ENCODE peak calls at places on chromosomes 12 and 14, in nine cellular contexts. L is right lobe of liver, E is NCI-H1105, Q is brain microvascular endothelial cell, V is EH, B is D341Med, C is Caki2, H is Ammon's horn, G is left lobe of liver. S is an unnamed sample.

GRCh38 chr12:109458771-109459208 is 18.3 kb downstream of the KCTD10 start:
- DNase-seq in L (no peak), E (no peak), Q (peak), V (peak), B (no peak), C (no peak), H (no peak), G (no peak), S (no peak)

GRCh38 chr12:55926738-55927587 is 731 bp downstream of the PYM1 start:
- DNase-seq in L (peak), E (peak), Q (peak), V (peak), B (peak), C (peak), H (peak), G (peak), S (peak)

GRCh38 chr14:57725399-57726077 is 140.4 kb downstream of the SLC35F4 start:
- DNase-seq in L (no peak), E (no peak), Q (peak), V (peak), B (no peak), C (peak), H (no peak), G (no peak), S (no peak)

GRCh38 chr12:42091769-42092168 is 52.9 kb downstream of the GXYLT1 start:
- DNase-seq in L (no peak), E (no peak), Q (no peak), V (no peak), B (no peak), C (peak), H (no peak), G (no peak), S (no peak)

GRCh38 chr14:30620178-30620577 is 1.9 kb upstream of the SCFD1 start:
- DNase-seq in L (no peak), E (no peak), Q (peak), V (peak), B (no peak), C (no peak), H (no peak), G (no peak), S (peak)

GRCh38 chr12:57276935-57277563 is 26.1 kb upstream of the STAC3 start:
- DNase-seq in L (no peak), E (no peak), Q (peak), V (peak), B (peak), C (peak), H (no peak), G (no peak), S (peak)

GRCh38 chr14:99995700-99996356 is 69.4 kb upstream of the EVL start:
- DNase-seq in L (peak), E (no peak), Q (peak), V (peak), B (peak), C (peak), H (peak), G (peak), S (peak)

GRCh38 chr12:97716356-97716755 is 253.8 kb downstream of the RMST start:
- DNase-seq in L (no peak), E (no peak), Q (no peak), V (no peak), B (no peak), C (no peak), H (no peak), G (no peak), S (peak)

GRCh38 chr14:100386121-100386520 is 63.0 kb downstream of the SLC25A47 start:
- DNase-seq in L (no peak), E (no peak), Q (no peak), V (no peak), B (no peak), C (no peak), H (no peak), G (no peak), S (no peak)

GRCh38 chr14:32076278-32077080 is 625 bp upstream of the ARHGAP5 start:
- DNase-seq in L (peak), E (peak), Q (peak), V (peak), B (peak), C (peak), H (peak), G (peak), S (peak)

GRCh38 chr14:35113308-35113950 is 8.4 kb downstream of the PPP2R3C start:
- DNase-seq in L (no peak), E (no peak), Q (no peak), V (no peak), B (no peak), C (no peak), H (no peak), G (no peak), S (no peak)

GRCh38 chr14:101470266-101470665 is 91.0 kb upstream of the DIO3 start:
- DNase-seq in L (no peak), E (no peak), Q (no peak), V (no peak), B (no peak), C (no peak), H (no peak), G (no peak), S (no peak)

GRCh38 chr12:107917912-107918800 is 143.7 kb downstream of the ASCL4 start:
- DNase-seq in L (no peak), E (peak), Q (peak), V (peak), B (peak), C (no peak), H (peak), G (no peak), S (peak)

GRCh38 chr14:31605702-31606101 is 44.5 kb downstream of the NUBPL start:
- DNase-seq in L (no peak), E (no peak), Q (no peak), V (no peak), B (no peak), C (no peak), H (no peak), G (no peak), S (no peak)

GRCh38 chr12:14454098-14454907 is 88.8 kb downstream of the ATF7IP start:
- DNase-seq in L (no peak), E (no peak), Q (peak), V (peak), B (peak), C (peak), H (no peak), G (no peak), S (peak)

GRCh38 chr14:104705340-104706047 is 16.1 kb downstream of the INF2 start:
- DNase-seq in L (no peak), E (no peak), Q (no peak), V (peak), B (no peak), C (no peak), H (no peak), G (no peak), S (no peak)

GRCh38 chr12:24719293-24719721 is 229.6 kb downstream of the BCAT1 start:
- DNase-seq in L (no peak), E (no peak), Q (peak), V (peak), B (no peak), C (peak), H (no peak), G (no peak), S (peak)

GRCh38 chr12:95788637-95789036 is 1.9 kb downstream of the NTN4 start:
- DNase-seq in L (no peak), E (no peak), Q (no peak), V (peak), B (no peak), C (peak), H (no peak), G (no peak), S (no peak)

GRCh38 chr14:104094709-104095425 is 9.4 kb downstream of the ASPG start:
- DNase-seq in L (peak), E (peak), Q (peak), V (peak), B (peak), C (peak), H (peak), G (no peak), S (peak)

GRCh38 chr12:56628671-56629458 is 1.3 kb downstream of the BAZ2A start:
- DNase-seq in L (peak), E (no peak), Q (peak), V (peak), B (peak), C (peak), H (peak), G (peak), S (peak)

GRCh38 chr14:75277000-75277795 is 1.4 kb upstream of the FOS start:
- DNase-seq in L (peak), E (peak), Q (peak), V (peak), B (peak), C (peak), H (peak), G (peak), S (peak)

GRCh38 chr12:77979597-77980250 is 149.0 kb downstream of the NAV3 start:
- DNase-seq in L (no peak), E (no peak), Q (no peak), V (peak), B (no peak), C (no peak), H (no peak), G (no peak), S (no peak)

GRCh38 chr14:105281354-105282097 is 19.3 kb downstream of the BRF1 start:
- DNase-seq in L (no peak), E (no peak), Q (peak), V (peak), B (peak), C (peak), H (peak), G (no peak), S (peak)

GRCh38 chr12:124848621-124849380 is 14.9 kb downstream of the SCARB1 start:
- DNase-seq in L (no peak), E (no peak), Q (no peak), V (no peak), B (no peak), C (no peak), H (peak), G (no peak), S (no peak)

GRCh38 chr12:49187184-49187583 is 1.7 kb downstream of the TUBA1A start:
- DNase-seq in L (no peak), E (peak), Q (peak), V (peak), B (peak), C (no peak), H (peak), G (peak), S (no peak)

GRCh38 chr14:105748204-105748578 is 221.8 kb downstream of the TMEM121 start:
- DNase-seq in L (no peak), E (no peak), Q (no peak), V (no peak), B (no peak), C (peak), H (peak), G (no peak), S (no peak)